ENCODE peak calls at places on chromosomes 5 and 9, in four cellular contexts. F is cardiac muscle cell, D is lung, N is hepatocyte. Y is an unnamed sample.

GRCh38 chr9:13817754-13818278 is 496.1 kb downstream of the NFIB start:
- DNase-seq in F (no peak), D (no peak), N (no peak), Y (no peak)

GRCh38 chr9:131661954-131662621 is 77.8 kb downstream of the RAPGEF1 start:
- DNase-seq in F (no peak), D (no peak), N (no peak), Y (no peak)

GRCh38 chr9:90860382-90860781 is 58.8 kb downstream of the SYK start:
- DNase-seq in F (no peak), D (peak; percentile 17), N (no peak), Y (no peak)

GRCh38 chr5:180315762-180316212 is 23.9 kb upstream of the MAPK9 start:
- DNase-seq in F (peak; percentile 51), D (peak; percentile 79), N (peak; percentile 58), Y (peak; percentile 74)

GRCh38 chr9:134127616-134128015 is 8.3 kb upstream of the WDR5 start:
- DNase-seq in F (no peak), D (no peak), N (no peak), Y (no peak)

GRCh38 chr9:34675048-34675714 is 12.7 kb upstream of the CCL27 start:
- DNase-seq in F (peak; percentile 92), D (peak; percentile 46), N (peak; percentile 82), Y (peak; percentile 64)

GRCh38 chr5:58265531-58265930 is 194.4 kb downstream of the PLK2 start:
- DNase-seq in F (no peak), D (no peak), N (no peak), Y (no peak)

GRCh38 chr5:157109744-157110143 is 900 bp upstream of the HAVCR2 start:
- DNase-seq in F (peak; percentile 7), D (no peak), N (no peak), Y (no peak)

GRCh38 chr9:86766912-86767311 is 180.4 kb downstream of the GAS1 start:
- DNase-seq in F (no peak), D (no peak), N (no peak), Y (no peak)

GRCh38 chr5:81850932-81851331 is 100.0 kb upstream of the SSBP2 start:
- DNase-seq in F (peak; percentile 12), D (no peak), N (no peak), Y (no peak)

GRCh38 chr9:2047916-2048315 is 32.8 kb downstream of the SMARCA2 start:
- DNase-seq in F (no peak), D (no peak), N (no peak), Y (no peak)

DNA sequence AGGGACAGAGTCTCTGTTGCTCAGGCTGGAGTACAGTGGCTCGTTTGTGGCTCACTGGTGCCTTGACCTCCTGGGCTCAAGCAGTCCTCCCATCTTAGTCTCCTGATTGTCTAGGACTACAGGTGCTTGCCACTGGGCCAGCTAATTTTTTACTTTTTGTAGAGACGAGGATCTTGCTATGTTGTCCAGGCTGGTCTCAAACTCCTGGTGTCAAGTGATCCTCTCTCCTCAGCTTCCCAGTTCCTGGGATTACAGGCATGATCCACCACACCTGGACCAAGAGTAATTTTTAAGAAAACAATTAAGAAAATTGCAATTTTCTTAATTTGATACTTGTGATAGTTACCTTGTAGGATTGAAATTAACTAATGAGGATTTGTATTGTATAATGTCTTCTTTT is 73.9 kb downstream of the GPBP1 start:
- DNase-seq in F (no peak), D (no peak), N (no peak), Y (no peak)
- H3K36me3 ChIP-seq in F (peaks cover 43% of the 10 kb centered on the region), D (peaks cover 25% of the 10 kb centered on the region), N (peaks cover 4% of the 10 kb centered on the region), Y (peaks cover 66% of the 10 kb centered on the region)

GRCh38 chr5:132479073-132479811 is 11.3 kb downstream of the IRF1 start:
- DNase-seq in F (no peak), D (no peak), N (no peak), Y (no peak)
- H3K4me1 ChIP-seq in F (peaks cover 6% of the 10 kb centered on the region), D (peaks cover 14% of the 10 kb centered on the region), N (peaks cover 47% of the 10 kb centered on the region), Y (peaks cover 50% of the 10 kb centered on the region)

GRCh38 chr5:132871459-132871858 is 2.0 kb upstream of the LEAP2 start:
- DNase-seq in F (no peak), D (no peak), N (no peak), Y (no peak)

GRCh38 chr5:132872788-132873118 is 715 bp upstream of the LEAP2 start:
- DNase-seq in F (no peak), D (no peak), N (no peak), Y (no peak)

GRCh38 chr5:132873119-132873929 is at the start of gene LEAP2:
- DNase-seq in F (peak; percentile 5), D (no peak), N (peak; percentile 54), Y (peak; percentile 39)

GRCh38 chr5:132870801-132871200 is 2.7 kb upstream of the LEAP2 start:
- DNase-seq in F (no peak), D (no peak), N (no peak), Y (no peak)

DNA sequence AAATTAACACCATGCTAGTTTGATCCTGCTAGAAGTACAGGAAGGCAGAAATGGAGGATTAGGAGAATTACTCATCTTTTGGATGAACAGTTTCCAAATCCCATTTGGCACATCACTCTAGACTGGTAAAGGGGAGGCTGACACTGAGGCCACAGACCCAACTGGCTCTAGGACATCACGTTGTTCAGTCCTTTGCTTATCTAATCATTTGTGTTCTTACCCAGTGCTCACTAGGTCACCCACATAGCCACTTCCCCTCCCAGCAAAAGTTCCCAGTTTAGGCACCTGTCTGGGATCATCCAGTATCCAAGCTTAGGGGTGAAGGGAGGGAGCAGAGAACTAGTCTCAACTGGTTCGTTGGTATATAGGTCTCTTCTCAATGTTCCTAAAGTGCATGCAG is 1.6 kb upstream of the LEAP2 start:
- DNase-seq in F (no peak), D (no peak), N (no peak), Y (no peak)
- H3K36me3 ChIP-seq in F (peaks cover 10% of the 10 kb centered on the region), D (peaks cover 16% of the 10 kb centered on the region), N (no peaks in the 10 kb centered on the region), Y (peaks cover 60% of the 10 kb centered on the region)

DNA sequence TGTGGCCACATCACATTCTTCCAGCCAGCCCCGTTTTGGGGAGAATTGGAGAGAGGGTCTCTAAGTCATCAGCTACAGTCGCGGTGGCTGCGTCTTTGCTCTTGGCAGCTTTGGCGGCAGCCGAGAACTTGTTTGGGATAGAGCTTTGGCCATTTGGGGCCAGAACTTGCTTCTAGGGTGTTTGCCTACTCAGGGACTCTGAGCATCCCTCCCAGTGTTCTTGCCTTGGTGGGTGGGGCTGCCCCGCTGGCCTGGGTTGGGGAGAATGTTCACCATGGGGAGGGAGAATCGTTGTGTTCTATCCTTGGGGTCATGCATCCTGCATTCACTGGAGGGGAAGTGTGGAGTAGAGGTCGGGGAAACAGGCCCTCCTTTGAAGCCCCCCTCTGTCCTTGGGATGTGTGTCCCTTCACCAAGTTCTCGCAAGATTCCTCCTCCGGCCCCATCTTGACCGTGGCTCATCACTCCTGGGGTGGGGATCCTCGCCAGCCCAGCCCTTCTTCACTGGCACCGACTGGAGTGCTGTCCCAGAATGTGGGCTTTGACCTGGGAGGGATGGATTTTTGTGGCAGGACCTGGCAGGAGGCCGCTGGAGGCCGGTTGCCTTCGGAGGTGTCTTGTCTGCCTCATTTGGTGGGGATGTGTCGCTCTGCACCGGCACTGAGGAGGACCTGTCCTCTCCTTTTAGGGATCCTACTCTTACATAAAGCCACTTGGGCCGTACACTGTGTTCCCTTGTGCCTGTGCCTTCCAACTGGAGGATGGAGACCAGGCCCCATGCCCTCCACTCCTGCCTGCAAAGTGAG is 3.5 kb downstream of the PHF2 start:
- DNase-seq in F (no peak), D (no peak), N (no peak), Y (peak; percentile 24)
- H3K4me1 ChIP-seq in F (peaks cover 14% of the 10 kb centered on the region), D (peaks cover 37% of the 10 kb centered on the region), N (peaks cover 51% of the 10 kb centered on the region), Y (peaks cover 60% of the 10 kb centered on the region)

DNA sequence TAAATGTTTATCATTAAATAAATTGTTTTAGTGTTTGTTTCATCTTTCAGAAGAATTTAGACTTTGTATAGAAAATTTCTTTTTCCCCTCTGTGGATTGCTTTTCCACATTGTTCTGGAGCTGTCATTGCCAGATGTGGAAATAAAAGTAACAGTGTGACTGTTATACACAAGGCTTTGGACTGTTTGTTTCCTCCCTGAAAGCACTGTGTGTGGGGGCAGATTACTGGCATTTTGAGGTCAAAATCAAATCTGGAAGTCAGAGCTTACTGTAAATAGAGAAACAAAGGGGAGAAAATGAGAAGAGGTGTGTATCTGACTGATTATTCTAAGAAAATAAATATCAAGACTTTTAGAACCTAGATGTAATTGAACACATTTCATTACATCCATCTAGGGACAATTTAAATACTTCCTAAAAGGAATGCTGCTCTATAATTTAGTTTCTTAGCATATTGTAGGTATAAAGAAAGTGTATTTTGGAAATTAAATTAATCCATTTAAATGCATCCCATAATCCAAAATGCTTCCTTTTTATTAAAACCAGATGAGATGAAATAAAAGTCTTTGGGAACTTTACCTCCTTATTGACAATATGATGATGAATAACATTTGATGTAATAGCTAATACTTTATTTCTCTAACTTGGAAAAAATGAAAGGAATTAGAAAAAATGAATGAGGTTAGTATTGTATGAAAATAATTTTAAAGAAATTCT is 52.0 kb downstream of the ERCC6L2 start:
- DNase-seq in F (no peak), D (no peak), N (no peak), Y (no peak)
- H3K36me3 ChIP-seq in F (peaks cover 41% of the 10 kb centered on the region), D (peaks cover 23% of the 10 kb centered on the region), N (no peaks in the 10 kb centered on the region), Y (peaks cover 10% of the 10 kb centered on the region)

GRCh38 chr9:94870465-94870792 is 143.9 kb downstream of the AOPEP start:
- DNase-seq in F (no peak), D (no peak), N (no peak), Y (no peak)
- H3K4me1 ChIP-seq in F (peaks cover 82% of the 10 kb centered on the region), D (peaks cover 6% of the 10 kb centered on the region), N (peaks cover 43% of the 10 kb centered on the region), Y (peaks cover 11% of the 10 kb centered on the region)

DNA sequence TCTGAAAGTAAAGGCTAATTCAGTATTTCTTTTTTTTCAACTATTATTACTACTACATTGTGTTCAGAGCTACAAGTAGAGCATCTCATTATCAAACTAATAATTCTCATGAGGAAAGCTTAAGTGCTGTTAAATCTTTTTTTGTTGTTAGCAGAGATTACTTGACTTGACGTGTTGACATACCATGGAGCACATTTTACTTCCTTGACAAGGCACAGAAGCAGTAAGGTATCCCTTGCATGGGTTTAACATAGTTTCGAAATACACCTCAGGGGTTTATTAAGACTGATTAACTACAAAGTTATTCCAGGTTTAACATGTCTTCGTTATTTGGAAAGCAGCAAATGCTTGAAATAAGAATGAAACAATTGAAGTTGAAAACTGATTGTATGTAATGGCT is 7.0 kb downstream of the SPDL1 start:
- DNase-seq in F (no peak), D (no peak), N (no peak), Y (no peak)
- H3K36me3 ChIP-seq in F (peaks cover 58% of the 10 kb centered on the region), D (peaks cover 31% of the 10 kb centered on the region), N (no peaks in the 10 kb centered on the region), Y (peaks cover 70% of the 10 kb centered on the region)

GRCh38 chr9:33315371-33315770 is 25.1 kb downstream of the NFX1 start:
- DNase-seq in F (no peak), D (no peak), N (no peak), Y (no peak)
- H3K4me1 ChIP-seq in F (no peaks in the 10 kb centered on the region), D (no peaks in the 10 kb centered on the region), N (peaks cover 6% of the 10 kb centered on the region), Y (peaks cover 15% of the 10 kb centered on the region)

Y was measured in stomach.